ENCODE peak calls at places on chromosomes 7 and 10, in nine cellular contexts. K, U, F, T, P, E, Q, V and X are unnamed samples.

GRCh38 chr7:102122026-102122425 is 164.6 kb upstream of the SH2B2 start:
- DNase-seq in Q (no peak), V (no peak), F (peak; percentile 86), P (no peak), U (no peak), K (no peak), T (peak; percentile 63), E (peak; percentile 46), X (peak; percentile 50)

GRCh38 chr7:105826143-105826542 is 50.3 kb downstream of the ATXN7L1 start:
- DNase-seq in U (no peak), P (no peak), E (peak; percentile 39), K (no peak), T (peak; percentile 18), Q (no peak), F (no peak), V (no peak), X (no peak)

GRCh38 chr7:28835800-28836199 is 122.3 kb downstream of the TRIL start:
- DNase-seq in T (peak; percentile 65), Q (no peak), P (no peak), F (no peak), V (no peak), E (peak; percentile 57), U (no peak), K (no peak), X (no peak)

GRCh38 chr10:104301907-104302690 is 33.1 kb downstream of the GSTO2 start:
- DNase-seq in V (no peak), E (no peak), T (no peak), F (no peak), Q (no peak), P (no peak), U (no peak), K (no peak), X (no peak)

GRCh38 chr10:64209574-64209973 is 688.4 kb downstream of the REEP3 start:
- DNase-seq in Q (no peak), V (no peak), P (no peak), K (no peak), T (peak; percentile 19), U (no peak), E (peak; percentile 54), F (no peak), X (no peak)

GRCh38 chr10:78925800-78926319 is 142.9 kb upstream of the ZMIZ1 start:
- DNase-seq in E (peak; percentile 100), V (no peak), Q (no peak), F (no peak), U (no peak), P (no peak), T (peak; percentile 98), K (no peak), X (no peak)

GRCh38 chr7:127231415-127231814 is 21.3 kb downstream of the GRM8 start:
- DNase-seq in Q (no peak), E (no peak), U (no peak), P (no peak), T (no peak), K (no peak), F (no peak), V (no peak), X (no peak)

GRCh38 chr7:115477193-115477651 is 553.3 kb downstream of the TFEC start:
- DNase-seq in Q (no peak), U (peak; percentile 44), K (no peak), F (no peak), P (peak; percentile 44), V (no peak), T (peak; percentile 38), E (no peak), X (no peak)

GRCh38 chr10:68784476-68784875 is 42.9 kb upstream of the STOX1 start:
- DNase-seq in F (no peak), E (no peak), U (no peak), P (no peak), K (no peak), V (no peak), Q (no peak), T (peak; percentile 56), X (no peak)

GRCh38 chr7:39509441-39509840 is 56.8 kb upstream of the YAE1 start:
- DNase-seq in Q (no peak), K (no peak), P (no peak), T (no peak), V (no peak), F (no peak), U (no peak), E (no peak), X (no peak)

GRCh38 chr10:44902838-44903545 is 8.1 kb upstream of the TMEM72 start:
- DNase-seq in V (no peak), Q (no peak), T (no peak), P (no peak), E (no peak), F (no peak), K (no peak), U (no peak), X (no peak)

GRCh38 chr7:18163091-18163490 is 135.4 kb upstream of the PRPS1L1 start:
- DNase-seq in T (peak; percentile 6), P (no peak), F (no peak), U (no peak), K (no peak), Q (no peak), V (no peak), E (no peak), X (no peak)

GRCh38 chr10:116210588-116211346 is 62.2 kb downstream of the GFRA1 start:
- DNase-seq in K (no peak), E (no peak), T (peak; percentile 42), Q (no peak), V (no peak), P (no peak), U (no peak), F (no peak), X (no peak)

DNA sequence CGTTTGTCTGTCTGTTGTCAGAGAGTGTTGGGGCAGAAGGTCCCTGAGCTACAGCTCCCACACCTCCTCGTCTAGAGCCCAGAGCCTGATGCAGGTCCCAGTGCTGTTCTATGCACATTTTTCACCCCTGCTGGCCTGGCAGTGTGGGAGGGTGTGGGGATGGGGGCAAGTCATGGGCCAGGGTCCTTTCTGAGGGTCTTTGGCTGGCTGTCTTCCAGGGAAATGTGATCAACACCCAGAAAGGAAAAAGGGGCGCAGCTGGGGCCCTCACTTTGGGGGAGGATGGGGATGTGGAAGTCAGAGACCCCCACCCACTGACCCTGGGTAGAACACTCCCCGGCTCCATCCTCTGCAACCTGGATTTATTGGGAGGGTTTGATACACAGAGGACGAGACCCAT is 50.0 kb upstream of the ZNF716 start:
- DNase-seq in V (no peak), T (no peak), F (no peak), P (no peak), U (no peak), E (no peak), Q (no peak), K (no peak), X (no peak)
- H3K9me3 ChIP-seq in V (no peaks in the 10 kb centered on the region), T (no peaks in the 10 kb centered on the region), F (no peaks in the 10 kb centered on the region), P (peaks cover 8% of the 10 kb centered on the region), U (no peaks in the 10 kb centered on the region), E (no peaks in the 10 kb centered on the region), Q (peaks cover 3% of the 10 kb centered on the region), K (peaks cover 8% of the 10 kb centered on the region), X (no peaks in the 10 kb centered on the region)

DNA sequence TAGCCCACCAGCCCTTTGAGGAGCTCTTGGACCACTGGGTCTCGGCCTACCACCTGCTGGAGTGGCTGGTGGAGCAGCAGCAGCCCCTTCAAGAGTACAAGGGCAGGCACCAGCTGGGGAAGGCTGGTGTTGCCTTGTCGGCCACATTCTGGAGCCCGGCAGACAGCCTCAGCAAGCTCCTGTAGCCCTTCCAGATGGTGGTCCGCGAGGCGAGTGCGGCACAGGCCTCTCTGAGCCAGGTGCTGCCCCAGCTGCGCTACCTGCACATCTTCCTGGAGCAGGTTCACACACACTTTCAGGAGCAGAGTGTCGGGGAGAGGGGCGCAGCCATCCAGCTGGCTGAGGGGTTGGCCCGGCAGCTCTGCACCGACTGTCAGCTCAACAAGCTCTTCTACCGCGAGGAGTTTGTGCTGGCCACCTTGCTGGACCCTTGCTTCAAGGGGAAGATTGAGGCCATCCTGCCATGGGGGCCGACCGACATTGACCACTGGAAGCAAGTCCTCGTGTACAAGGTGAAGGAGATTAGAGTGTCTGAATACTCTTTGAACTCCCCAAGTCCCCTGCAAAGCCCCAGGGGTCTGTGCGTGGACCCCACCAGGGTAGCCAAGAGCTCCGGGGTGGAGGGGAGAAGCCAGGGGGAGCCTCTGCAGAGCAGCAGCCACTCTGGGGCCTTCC is 7.0 kb upstream of the ACTR3C start:
- DNase-seq in T (no peak), Q (no peak), U (no peak), K (no peak), E (no peak), P (no peak), V (no peak), F (no peak), X (no peak)
- H3K9me3 ChIP-seq in T (no peaks in the 10 kb centered on the region), Q (no peaks in the 10 kb centered on the region), U (no peaks in the 10 kb centered on the region), K (no peaks in the 10 kb centered on the region), E (no peaks in the 10 kb centered on the region), P (no peaks in the 10 kb centered on the region), V (no peaks in the 10 kb centered on the region), F (no peaks in the 10 kb centered on the region), X (no peaks in the 10 kb centered on the region)

GRCh38 chr10:82399850-82400249 is 524.9 kb downstream of the NRG3 start:
- DNase-seq in V (no peak), P (no peak), T (no peak), F (no peak), U (no peak), E (no peak), Q (no peak), K (no peak), X (no peak)

GRCh38 chr10:82396886-82397285 is 521.9 kb downstream of the NRG3 start:
- DNase-seq in T (no peak), E (no peak), F (no peak), V (no peak), K (no peak), P (no peak), Q (no peak), U (no peak), X (no peak)

GRCh38 chr10:82394122-82394521 is 519.1 kb downstream of the NRG3 start:
- DNase-seq in V (no peak), Q (no peak), K (no peak), F (no peak), E (no peak), P (no peak), U (no peak), T (no peak), X (no peak)

GRCh38 chr10:82394987-82395386 is 520.0 kb downstream of the NRG3 start:
- DNase-seq in E (no peak), F (no peak), V (no peak), K (no peak), Q (no peak), T (no peak), P (no peak), U (no peak), X (no peak)

DNA sequence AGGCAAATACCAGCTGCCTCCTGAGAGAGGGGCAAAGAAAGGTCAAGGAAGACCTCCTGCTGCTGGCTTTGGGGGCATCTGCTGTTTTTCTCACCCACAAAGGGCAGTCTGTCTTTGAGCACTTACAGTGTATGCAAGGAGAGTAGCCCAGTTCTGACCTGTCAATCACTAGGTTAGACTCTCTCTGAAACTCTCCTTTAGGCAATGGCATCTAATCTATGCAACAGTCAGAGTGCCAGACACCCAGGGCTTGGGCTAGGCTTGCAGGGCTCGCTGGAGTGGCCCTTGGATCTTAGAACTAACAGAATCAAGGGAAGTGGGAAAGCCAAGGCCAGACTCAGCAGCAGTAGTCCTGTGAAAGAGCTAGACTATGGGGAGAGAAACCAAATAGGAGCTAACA is 522.9 kb downstream of the NRG3 start:
- DNase-seq in V (no peak), P (no peak), E (no peak), Q (no peak), U (peak; percentile 23), F (no peak), K (no peak), T (no peak), X (no peak)
- H3K9me3 ChIP-seq in V (no peaks in the 10 kb centered on the region), P (no peaks in the 10 kb centered on the region), E (peaks cover 4% of the 10 kb centered on the region), Q (no peaks in the 10 kb centered on the region), U (no peaks in the 10 kb centered on the region), F (no peaks in the 10 kb centered on the region), K (no peaks in the 10 kb centered on the region), T (no peaks in the 10 kb centered on the region), X (no peaks in the 10 kb centered on the region)

GRCh38 chr7:157519798-157520244 is 183.0 kb downstream of the DNAJB6 start:
- DNase-seq in K (no peak), U (no peak), P (no peak), F (no peak), E (no peak), V (no peak), Q (peak; percentile 53), T (no peak), X (peak; percentile 13)
- H3K9me3 ChIP-seq in K (no peaks in the 10 kb centered on the region), U (peaks cover 4% of the 10 kb centered on the region), P (no peaks in the 10 kb centered on the region), F (no peaks in the 10 kb centered on the region), E (no peaks in the 10 kb centered on the region), V (no peaks in the 10 kb centered on the region), Q (no peaks in the 10 kb centered on the region), T (no peaks in the 10 kb centered on the region), X (no peaks in the 10 kb centered on the region)